ENCODE peak calls at places on chromosomes 3 and 15, in five cellular contexts. J is suprapubic skin, W is stomach, S is SK-N-SH, A is breast epithelium. X is an unnamed sample.

GRCh38 chr3:126064627-126065258 is 19.2 kb downstream of the SLC41A3 start:
- DNase-seq in S (no peak), J (no peak), A (no peak), W (peak; percentile 44), X (no peak)

GRCh38 chr3:134463676-134464611 is 21.8 kb downstream of the ANAPC13 start:
- DNase-seq in S (peak; percentile 23), W (no peak), J (peak; percentile 90), A (peak; percentile 62), X (no peak)

GRCh38 chr15:51726302-51727073 is 11.0 kb downstream of the LYSMD2 start:
- DNase-seq in J (no peak), S (peak; percentile 77), A (no peak), W (no peak), X (no peak)

GRCh38 chr15:25464784-25465183 is 26.0 kb upstream of the UBE3A start:
- DNase-seq in S (no peak), W (no peak), A (no peak), J (no peak), X (no peak)

GRCh38 chr15:70956196-70956595 is 63.6 kb downstream of the LRRC49 start:
- DNase-seq in S (no peak), J (no peak), A (no peak), W (no peak), X (no peak)

GRCh38 chr3:126314305-126315082 is 42.7 kb downstream of the KLF15 start:
- DNase-seq in W (no peak), J (peak; percentile 55), S (no peak), A (no peak), X (no peak)

GRCh38 chr15:64894395-64895056 is 17.2 kb upstream of the ANKDD1A start:
- DNase-seq in A (no peak), W (peak; percentile 61), S (no peak), J (no peak), X (peak; percentile 11)

GRCh38 chr15:70589221-70589620 is 174.1 kb downstream of the UACA start:
- DNase-seq in W (no peak), A (no peak), S (no peak), J (no peak), X (no peak)

GRCh38 chr3:170324962-170325361 is 32.6 kb upstream of the SKIL start:
- DNase-seq in S (no peak), W (no peak), A (no peak), J (no peak), X (no peak)

GRCh38 chr3:124563376-124563775 is 166.9 kb upstream of the UMPS start:
- DNase-seq in A (no peak), S (no peak), J (no peak), W (peak; percentile 43), X (no peak)

GRCh38 chr3:12988728-12989454 is 84.3 kb downstream of the IQSEC1 start:
- DNase-seq in W (no peak), S (no peak), J (no peak), A (no peak), X (no peak)

GRCh38 chr3:141900343-141900742 is 23.9 kb downstream of the ATP1B3 start:
- DNase-seq in A (no peak), J (no peak), S (no peak), W (no peak), X (no peak)

GRCh38 chr15:69025320-69025719 is 10.8 kb downstream of the NOX5 start:
- DNase-seq in A (no peak), J (no peak), W (no peak), S (no peak), X (no peak)

GRCh38 chr15:86850939-86851338 is 771.3 kb downstream of the AGBL1 start:
- DNase-seq in S (no peak), A (no peak), J (no peak), W (no peak), X (no peak)

GRCh38 chr15:74170083-74170844 is 3.2 kb upstream of the ISLR start:
- DNase-seq in A (no peak), S (peak; percentile 46), J (no peak), W (peak; percentile 17), X (no peak)

GRCh38 chr3:124409650-124410275 is 320.5 kb upstream of the UMPS start:
- DNase-seq in A (no peak), J (no peak), W (no peak), S (no peak), X (no peak)

GRCh38 chr3:188286087-188286513 is 132.1 kb downstream of the LPP start:
- DNase-seq in S (no peak), J (no peak), A (no peak), W (no peak), X (no peak)

DNA sequence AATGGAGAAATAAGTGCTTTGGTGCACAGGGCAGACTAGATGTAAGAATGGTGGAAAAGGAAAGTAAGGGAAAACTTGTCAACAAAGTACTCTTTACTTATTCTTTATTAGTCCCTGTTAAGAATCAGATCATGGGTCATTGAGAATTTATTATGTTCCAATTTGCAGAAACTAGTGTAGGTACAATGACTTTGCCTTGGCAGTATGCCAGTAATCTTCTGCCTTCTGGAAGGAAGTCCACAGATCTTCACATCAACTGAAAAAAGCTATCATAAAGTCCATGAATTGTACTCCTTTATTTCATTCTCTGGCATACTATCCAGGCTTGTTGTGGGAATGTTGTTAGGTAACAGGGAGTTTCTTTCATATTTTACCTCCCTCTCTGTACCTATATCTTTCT is 88.2 kb upstream of the FLNB start:
- DNase-seq in A (no peak), J (no peak), W (no peak), S (no peak), X (peak; percentile 79)
- TF ChIP-seq POLR2AphosphoS5 in A (no peak), J (no peak), W (no peak), S (no peak), X (peak; percentile 66)

GRCh38 chr3:46942079-46942478 is 34.5 kb downstream of the CCDC12 start:
- DNase-seq in S (no peak), A (no peak), J (no peak), W (no peak), X (no peak)
- H3K4me1 ChIP-seq in S (peaks cover 16% of the 10 kb centered on the region), A (peaks cover 9% of the 10 kb centered on the region), J (peaks cover 59% of the 10 kb centered on the region), W (peaks cover 72% of the 10 kb centered on the region), X (peaks cover 2% of the 10 kb centered on the region)

GRCh38 chr3:37262816-37263393 is 88.5 kb upstream of the LRRFIP2 start:
- DNase-seq in A (no peak), W (no peak), S (no peak), J (no peak), X (no peak)

GRCh38 chr3:37272743-37273142 is 98.4 kb upstream of the LRRFIP2 start:
- DNase-seq in S (no peak), W (no peak), A (no peak), J (no peak), X (no peak)

GRCh38 chr3:37271636-37272035 is 97.3 kb upstream of the LRRFIP2 start:
- DNase-seq in J (no peak), A (no peak), W (no peak), S (no peak), X (no peak)

DNA sequence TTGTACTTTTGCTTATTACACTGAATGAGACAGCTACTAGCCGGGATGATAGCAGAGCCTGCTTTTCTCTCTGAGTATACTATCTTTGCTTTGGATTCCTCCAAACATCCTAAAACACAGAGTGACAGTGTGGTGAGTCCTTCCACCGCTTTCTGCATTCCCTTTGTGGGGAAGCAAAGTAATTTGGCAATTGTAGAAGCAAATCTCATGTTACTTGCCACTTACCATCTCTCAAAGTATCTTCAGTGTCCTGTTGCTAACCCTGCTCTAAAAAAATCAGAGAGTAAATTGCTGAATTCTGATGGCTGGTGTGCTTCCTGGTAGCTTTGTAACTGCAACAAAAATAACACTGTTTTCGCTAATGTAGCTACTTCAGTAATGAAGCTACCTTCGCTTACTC is 92.4 kb upstream of the LRRFIP2 start:
- DNase-seq in J (no peak), W (no peak), S (no peak), A (no peak), X (no peak)
- TF ChIP-seq POLR2AphosphoS5 in J (no peak), W (no peak), S (no peak), A (no peak), X (no peak)

GRCh38 chr3:47161983-47162694 is 1.8 kb downstream of the SETD2 start:
- DNase-seq in S (no peak), J (no peak), W (no peak), A (no peak), X (no peak)
- H3K4me1 ChIP-seq in S (peaks cover 16% of the 10 kb centered on the region), J (peaks cover 54% of the 10 kb centered on the region), W (peaks cover 60% of the 10 kb centered on the region), A (peaks cover 15% of the 10 kb centered on the region), X (peaks cover 5% of the 10 kb centered on the region)

DNA sequence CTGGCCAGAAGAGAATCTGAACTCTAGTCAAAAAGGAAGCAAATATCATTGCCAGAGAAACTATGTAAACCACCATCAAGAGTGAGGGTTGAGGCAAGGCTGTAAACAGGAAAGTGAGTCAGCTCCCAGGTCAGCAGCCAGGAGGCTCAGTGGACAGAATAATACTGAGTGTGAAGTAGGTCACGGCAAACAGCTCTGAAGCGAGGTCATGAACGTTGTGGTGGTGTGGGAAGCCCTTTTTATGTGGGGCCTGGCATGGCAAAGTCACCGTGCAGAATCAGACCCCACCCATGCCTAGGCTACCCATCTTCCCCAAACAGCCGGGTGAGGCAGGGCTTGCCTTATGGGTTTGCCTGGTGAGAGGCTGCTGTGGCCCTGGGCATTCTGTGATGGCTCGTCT is 43.9 kb downstream of the THBS1 start:
- DNase-seq in W (peak; percentile 39), S (no peak), J (no peak), A (peak; percentile 60), X (no peak)
- TF ChIP-seq POLR2AphosphoS5 in W (peak; percentile 73), S (peak; percentile 31), J (no peak), A (no peak), X (peak; percentile 41)

DNA sequence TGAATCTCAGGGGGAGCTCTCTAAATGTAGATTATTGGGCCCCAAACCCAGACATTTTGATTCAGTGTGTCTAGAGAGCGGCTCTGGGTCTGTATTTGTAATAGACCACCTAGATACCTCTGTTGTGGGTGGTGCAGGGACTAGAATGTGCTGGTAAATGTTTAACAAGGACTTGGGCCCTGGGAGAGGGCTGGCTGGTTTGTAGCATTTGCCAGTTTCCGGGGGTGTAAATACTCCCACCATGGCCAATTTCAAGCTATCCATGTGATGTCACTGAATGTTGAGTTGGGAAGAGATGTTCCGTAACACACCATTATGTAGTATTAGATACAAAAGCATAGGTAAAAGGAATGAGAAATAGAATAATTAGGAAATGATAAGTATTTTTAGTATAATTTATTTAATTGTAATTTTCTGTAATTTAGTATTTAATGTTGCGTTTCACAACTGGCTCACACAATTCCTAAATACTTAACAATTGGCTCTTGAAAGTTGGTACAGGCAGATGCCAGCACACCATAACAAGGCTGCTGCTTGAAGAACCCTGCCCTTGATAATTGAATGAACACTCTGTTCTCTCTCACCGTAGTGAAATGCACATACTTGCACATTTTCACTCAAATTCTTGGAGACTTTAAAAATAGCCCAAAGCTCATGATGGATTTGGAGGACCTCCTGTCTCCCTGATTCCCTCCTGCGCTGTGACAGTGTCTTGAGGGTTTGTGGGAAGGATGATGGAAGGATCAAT is 359.2 kb upstream of the PROK2 start:
- DNase-seq in J (no peak), W (no peak), A (no peak), S (no peak), X (no peak)
- H3K4me1 ChIP-seq in J (peaks cover 9% of the 10 kb centered on the region), W (no peaks in the 10 kb centered on the region), A (no peaks in the 10 kb centered on the region), S (peaks cover 15% of the 10 kb centered on the region), X (no peaks in the 10 kb centered on the region)

X was measured in prostate gland.